ENCODE peak calls at places on chromosomes 2 and 18, in ten cellular contexts. D, C, Q, L, G, A, F, O, H and S are unnamed samples.

GRCh38 chr2:26640331-26640745 is 828 bp downstream of the CIB4 start:
- DNase-seq in H (no peak), G (peak), A (peak), Q (no peak), O (no peak), D (peak), L (no peak), C (peak), F (no peak), S (no peak)

GRCh38 chr2:222982010-222982908 is 69.7 kb upstream of the KCNE4 start:
- DNase-seq in D (no peak), A (peak), H (peak), O (no peak), L (peak), F (no peak), G (peak), Q (peak), C (no peak), S (peak)

GRCh38 chr2:237791977-237792727 is 6.4 kb upstream of the RBM44 start:
- DNase-seq in G (no peak), H (peak), C (no peak), D (no peak), L (no peak), F (no peak), Q (no peak), O (no peak), A (no peak), S (no peak)

GRCh38 chr18:10228380-10228779 is 226.1 kb upstream of the APCDD1 start:
- DNase-seq in L (no peak), A (no peak), D (no peak), G (peak), Q (no peak), F (no peak), H (no peak), C (no peak), O (no peak), S (no peak)

GRCh38 chr18:37316468-37316867 is 249.1 kb downstream of the CELF4 start:
- DNase-seq in A (no peak), O (no peak), C (no peak), H (no peak), G (no peak), Q (no peak), D (no peak), F (no peak), L (no peak), S (no peak)

GRCh38 chr2:167404896-167405295 is 516.6 kb downstream of the XIRP2 start:
- DNase-seq in O (no peak), A (no peak), G (no peak), Q (no peak), C (peak), D (no peak), F (no peak), L (no peak), H (no peak), S (no peak)

GRCh38 chr18:50190236-50190635 is 4.7 kb downstream of the MYO5B start:
- DNase-seq in D (no peak), O (no peak), Q (no peak), L (no peak), A (no peak), F (no peak), C (no peak), G (no peak), H (no peak), S (no peak)

GRCh38 chr2:164839914-164840457 is 1.6 kb downstream of the COBLL1 start:
- DNase-seq in C (peak), Q (peak), F (no peak), L (no peak), O (no peak), A (peak), H (no peak), D (no peak), G (no peak), S (no peak)

GRCh38 chr18:60452424-60452823 is 79.8 kb upstream of the MC4R start:
- DNase-seq in O (no peak), F (no peak), L (no peak), G (peak), A (no peak), C (no peak), H (no peak), D (no peak), Q (no peak), S (no peak)